ENCODE peak calls at places on chromosomes 12 and 14, in four cellular contexts. A is GM03348, H is WERI-Rb-1, W is adrenal gland. G is an unnamed sample.

GRCh38 chr14:52298795-52299194 is 15.3 kb upstream of the PTGER2 start:
- DNase-seq in W (no peak), A (no peak), H (no peak), G (peak)

GRCh38 chr12:25942709-25943108 is 15.8 kb upstream of the RASSF8 start:
- DNase-seq in W (no peak), A (no peak), H (no peak), G (no peak)

GRCh38 chr12:95215925-95216324 is 1.3 kb downstream of the FGD6 start:
- DNase-seq in W (no peak), H (no peak), A (peak), G (no peak)

GRCh38 chr12:124231980-124232653 is 62.8 kb upstream of the RFLNA start:
- DNase-seq in H (peak), A (no peak), W (no peak), G (no peak)

GRCh38 chr12:97464241-97465011 is 1.8 kb downstream of the RMST start:
- DNase-seq in A (no peak), H (no peak), W (no peak), G (no peak)

GRCh38 chr12:124829008-124829707 is 34.5 kb downstream of the SCARB1 start:
- DNase-seq in W (peak), A (peak), H (no peak), G (no peak)

GRCh38 chr12:95304673-95305198 is 87.1 kb downstream of the VEZT start:
- DNase-seq in A (peak), H (no peak), W (no peak), G (no peak)

GRCh38 chr14:51534623-51535022 is 117.1 kb upstream of the FRMD6 start:
- DNase-seq in W (peak), A (no peak), H (no peak), G (no peak)

GRCh38 chr12:93734784-93735183 is 57.6 kb downstream of the CRADD start:
- DNase-seq in W (no peak), H (no peak), A (no peak), G (no peak)

G was measured in kidney.